ENCODE peak calls at places on chromosomes 16 and 17, in four cellular contexts. One of them, this sample, is unnamed. For H3K4me1 and H3K27me3, the result is how much of the 10 kb centered on the place peaks cover.

GRCh38 chr16:31333686-31334649 is 21.0 kb upstream of the ITGAX start:
- DNase-seq in right atrium auricular region: no peak
- DNase-seq in lower lobe of right lung: no peak
- DNase-seq in tibial artery: no peak
- DNase-seq in this sample: no peak

GRCh38 chr17:33115351-33115750 is 123.7 kb downstream of the SPACA3 start:
- DNase-seq in right atrium auricular region: no peak
- DNase-seq in lower lobe of right lung: no peak
- DNase-seq in tibial artery: no peak
- DNase-seq in this sample: no peak

GRCh38 chr16:77191259-77191969 is 424 bp downstream of the MON1B start:
- DNase-seq in right atrium auricular region: no peak
- DNase-seq in lower lobe of right lung: peak
- DNase-seq in tibial artery: no peak
- DNase-seq in this sample: no peak

GRCh38 chr17:81002409-81003361 is 11.0 kb downstream of the CHMP6 start:
- DNase-seq in right atrium auricular region: peak
- DNase-seq in lower lobe of right lung: peak
- DNase-seq in tibial artery: no peak
- DNase-seq in this sample: no peak

GRCh38 chr16:84303023-84303422 is 8.3 kb downstream of the WFDC1 start:
- DNase-seq in right atrium auricular region: no peak
- DNase-seq in lower lobe of right lung: no peak
- DNase-seq in tibial artery: peak
- DNase-seq in this sample: no peak

GRCh38 chr16:29875206-29875605 is 12.2 kb upstream of the CDIPT start:
- DNase-seq in right atrium auricular region: no peak
- DNase-seq in lower lobe of right lung: no peak
- DNase-seq in tibial artery: no peak
- DNase-seq in this sample: no peak

GRCh38 chr16:79064259-79064658 is 536.3 kb downstream of the MAF start:
- DNase-seq in right atrium auricular region: no peak
- DNase-seq in lower lobe of right lung: no peak
- DNase-seq in tibial artery: no peak
- DNase-seq in this sample: no peak

GRCh38 chr16:79295746-79296145 is 304.8 kb downstream of the MAF start:
- DNase-seq in right atrium auricular region: no peak
- DNase-seq in lower lobe of right lung: no peak
- DNase-seq in tibial artery: no peak
- DNase-seq in this sample: no peak

GRCh38 chr16:26697826-26698225 is 368.9 kb upstream of the C16orf82 start:
- DNase-seq in right atrium auricular region: no peak
- DNase-seq in lower lobe of right lung: no peak
- DNase-seq in tibial artery: no peak
- DNase-seq in this sample: no peak

GRCh38 chr17:76081295-76082210 is 2.6 kb downstream of the ZACN start:
- DNase-seq in right atrium auricular region: no peak
- DNase-seq in lower lobe of right lung: no peak
- DNase-seq in tibial artery: no peak
- DNase-seq in this sample: no peak

GRCh38 chr17:1137465-1137894 is 42.3 kb downstream of the ABR start:
- DNase-seq in right atrium auricular region: no peak
- DNase-seq in lower lobe of right lung: no peak
- DNase-seq in tibial artery: no peak
- DNase-seq in this sample: no peak

GRCh38 chr17:47973541-47973940 is 2.6 kb downstream of the CDK5RAP3 start:
- DNase-seq in right atrium auricular region: no peak
- DNase-seq in lower lobe of right lung: no peak
- DNase-seq in tibial artery: no peak
- DNase-seq in this sample: no peak

GRCh38 chr16:17515421-17516210 is 44.9 kb upstream of the XYLT1 start:
- DNase-seq in right atrium auricular region: no peak
- DNase-seq in lower lobe of right lung: no peak
- DNase-seq in tibial artery: no peak
- DNase-seq in this sample: no peak

GRCh38 chr16:88838566-88838965 is 18.2 kb downstream of the GALNS start:
- DNase-seq in right atrium auricular region: no peak
- DNase-seq in lower lobe of right lung: no peak
- DNase-seq in tibial artery: no peak
- DNase-seq in this sample: no peak
- H3K4me1 ChIP-seq in right atrium auricular region: under half
- H3K4me1 ChIP-seq in lower lobe of right lung: under half
- H3K4me1 ChIP-seq in tibial artery: under half
- H3K4me1 ChIP-seq in this sample: under half

GRCh38 chr16:2028620-2029220 is 2.0 kb downstream of the NHERF2 start:
- DNase-seq in right atrium auricular region: no peak
- DNase-seq in lower lobe of right lung: no peak
- DNase-seq in tibial artery: no peak
- DNase-seq in this sample: no peak
- H3K4me3 ChIP-seq in right atrium auricular region: peak
- H3K4me3 ChIP-seq in lower lobe of right lung: peak
- H3K4me3 ChIP-seq in tibial artery: peak
- H3K4me3 ChIP-seq in this sample: no peak

DNA sequence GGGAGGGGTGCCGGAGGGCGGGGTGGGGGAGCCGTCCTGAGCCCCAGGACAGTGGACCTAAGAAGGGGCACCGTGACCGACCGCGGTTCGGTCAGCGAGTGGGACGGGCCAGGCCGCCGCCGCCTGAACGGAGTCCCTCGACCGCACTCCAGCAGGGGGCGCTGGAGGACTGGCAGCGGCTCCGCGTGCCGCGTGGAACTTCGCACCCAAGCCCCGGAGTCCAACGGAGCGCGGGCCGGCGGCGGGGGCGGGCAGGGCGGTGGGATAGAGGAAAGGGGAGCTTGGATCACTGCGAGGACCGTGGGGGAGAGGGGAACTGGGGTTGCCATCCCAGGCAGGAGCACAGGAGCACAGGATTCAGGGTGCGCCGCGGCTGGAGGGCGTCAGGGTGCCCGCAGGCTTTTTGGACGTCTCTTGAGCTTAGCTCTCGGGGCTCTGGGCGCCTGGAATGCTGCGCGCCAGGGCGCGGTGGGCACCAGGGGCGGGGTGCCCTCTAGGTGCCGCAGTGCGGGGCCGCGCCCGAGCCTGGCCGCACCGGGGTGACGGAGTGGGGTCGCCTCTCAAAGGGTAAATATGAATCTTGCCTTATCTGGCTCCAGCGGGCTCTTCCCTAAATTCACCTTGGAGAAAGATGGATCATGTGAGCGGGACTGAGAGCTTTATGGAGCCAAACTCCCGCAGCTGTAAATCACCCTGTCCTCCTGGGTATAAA is 379 bp upstream of the OTOP2 start:
- DNase-seq in right atrium auricular region: peak
- DNase-seq in lower lobe of right lung: peak
- DNase-seq in tibial artery: no peak
- DNase-seq in this sample: peak
- H3K27me3 ChIP-seq in right atrium auricular region: under half
- H3K27me3 ChIP-seq in lower lobe of right lung: half or more
- H3K27me3 ChIP-seq in tibial artery: half or more
- H3K27me3 ChIP-seq in this sample: under half

GRCh38 chr17:31491794-31492171 is 100.3 kb downstream of the RAB11FIP4 start:
- DNase-seq in right atrium auricular region: no peak
- DNase-seq in lower lobe of right lung: no peak
- DNase-seq in tibial artery: no peak
- DNase-seq in this sample: no peak
- H3K4me1 ChIP-seq in right atrium auricular region: under half
- H3K4me1 ChIP-seq in lower lobe of right lung: half or more
- H3K4me1 ChIP-seq in tibial artery: under half
- H3K4me1 ChIP-seq in this sample: under half